ENCODE peak calls at places on chromosomes 3 and 15, in nine cellular contexts. P, Z, V, J, D, Q, W, A and E are unnamed samples.

GRCh38 chr15:57732526-57733331 is 26.2 kb downstream of the POLR2M start:
- DNase-seq in P (peak; percentile 19), Z (peak; percentile 44), V (peak; percentile 26), J (no peak), D (peak; percentile 26), Q (peak; percentile 33), W (peak; percentile 48), A (peak; percentile 46), E (no peak)

GRCh38 chr3:181417748-181418147 is 294.0 kb upstream of the SOX2 start:
- DNase-seq in P (peak; percentile 53), Z (no peak), V (no peak), J (peak; percentile 31), D (no peak), Q (no peak), W (no peak), A (no peak), E (no peak)

GRCh38 chr3:107512108-107512507 is 10.7 kb upstream of the BBX start:
- DNase-seq in P (no peak), Z (no peak), V (no peak), J (no peak), D (no peak), Q (no peak), W (no peak), A (no peak), E (no peak)

GRCh38 chr15:31455499-31455898 is 128.9 kb downstream of the KLF13 start:
- DNase-seq in P (no peak), Z (no peak), V (no peak), J (no peak), D (peak; percentile 12), Q (no peak), W (no peak), A (no peak), E (no peak)

GRCh38 chr3:43998841-43999805 is 242.6 kb upstream of the TOPAZ1 start:
- DNase-seq in P (peak; percentile 57), Z (peak; percentile 84), V (no peak), J (peak; percentile 71), D (peak; percentile 82), Q (no peak), W (no peak), A (no peak), E (no peak)

GRCh38 chr3:53144446-53144845 is 14.2 kb upstream of the RFT1 start:
- DNase-seq in P (no peak), Z (no peak), V (no peak), J (no peak), D (no peak), Q (no peak), W (no peak), A (no peak), E (no peak)

GRCh38 chr15:59388670-59389069 is 16.0 kb upstream of the MYO1E start:
- DNase-seq in P (no peak), Z (no peak), V (no peak), J (no peak), D (no peak), Q (no peak), W (no peak), A (no peak), E (no peak)

GRCh38 chr3:58117561-58118305 is 93.0 kb downstream of the DNASE1L3 start:
- DNase-seq in P (no peak), Z (no peak), V (no peak), J (no peak), D (no peak), Q (no peak), W (no peak), A (peak; percentile 48), E (no peak)

GRCh38 chr3:72340476-72341379 is 507.5 kb downstream of the SHQ1 start:
- DNase-seq in P (no peak), Z (no peak), V (no peak), J (no peak), D (no peak), Q (no peak), W (no peak), A (no peak), E (no peak)